ENCODE peak calls at places on chromosomes 2 and 18, in seven cellular contexts. B, F, Y, R, H, L and T are unnamed samples.

GRCh38 chr2:72263781-72264060 is 116.1 kb upstream of the CYP26B1 start:
- DNase-seq in B (peak; percentile 60), F (no peak), Y (no peak), R (peak; percentile 31), H (no peak), L (peak; percentile 14), T (peak; percentile 54)

GRCh38 chr2:12828932-12829331 is 112.2 kb downstream of the TRIB2 start:
- DNase-seq in B (no peak), F (no peak), Y (no peak), R (no peak), H (no peak), L (no peak), T (no peak)

GRCh38 chr2:45851576-45852304 is 200.3 kb downstream of the PRKCE start:
- DNase-seq in B (no peak), F (no peak), Y (no peak), R (peak; percentile 85), H (no peak), L (peak; percentile 93), T (peak; percentile 80)

GRCh38 chr2:62760555-62760954 is 55.0 kb downstream of the EHBP1 start:
- DNase-seq in B (no peak), F (no peak), Y (no peak), R (peak; percentile 85), H (no peak), L (peak; percentile 70), T (peak; percentile 45)

GRCh38 chr18:33572022-33572421 is 6.0 kb upstream of the ASXL3 start:
- DNase-seq in B (no peak), F (no peak), Y (no peak), R (no peak), H (no peak), L (no peak), T (no peak)

GRCh38 chr2:233100192-233100998 is 40.3 kb downstream of the INPP5D start:
- DNase-seq in B (no peak), F (no peak), Y (no peak), R (no peak), H (peak; percentile 95), L (no peak), T (no peak)

GRCh38 chr2:56465491-56465890 is 281.7 kb downstream of the CCDC85A start:
- DNase-seq in B (no peak), F (no peak), Y (no peak), R (peak; percentile 22), H (no peak), L (peak; percentile 32), T (peak; percentile 55)

GRCh38 chr2:230920167-230920566 is 4.9 kb downstream of the GPR55 start:
- DNase-seq in B (no peak), F (no peak), Y (peak; percentile 2), R (no peak), H (no peak), L (no peak), T (no peak)

GRCh38 chr2:193518061-193518817 is 1323.5 kb upstream of the TMEFF2 start:
- DNase-seq in B (no peak), F (no peak), Y (no peak), R (peak; percentile 93), H (no peak), L (peak; percentile 14), T (peak; percentile 44)

GRCh38 chr2:137693521-137693920 is 270.8 kb upstream of the HNMT start:
- DNase-seq in B (peak; percentile 75), F (no peak), Y (no peak), R (peak; percentile 53), H (no peak), L (no peak), T (no peak)

GRCh38 chr2:163850036-163850435 is 114.2 kb upstream of the FIGN start:
- DNase-seq in B (no peak), F (no peak), Y (no peak), R (no peak), H (no peak), L (no peak), T (no peak)

GRCh38 chr18:11553098-11553940 is 56.1 kb upstream of the SLC35G4 start:
- DNase-seq in B (peak; percentile 59), F (no peak), Y (no peak), R (peak; percentile 40), H (no peak), L (peak; percentile 67), T (peak; percentile 81)

GRCh38 chr2:68901199-68901515 is 30.0 kb upstream of the BMP10 start:
- DNase-seq in B (peak; percentile 19), F (no peak), Y (no peak), R (peak; percentile 25), H (no peak), L (no peak), T (no peak)

GRCh38 chr2:205003288-205003687 is 458.0 kb downstream of the PARD3B start:
- DNase-seq in B (no peak), F (no peak), Y (no peak), R (no peak), H (no peak), L (no peak), T (no peak)

GRCh38 chr2:68487773-68488355 is 20.5 kb downstream of the APLF start:
- DNase-seq in B (peak; percentile 44), F (no peak), Y (no peak), R (peak; percentile 32), H (no peak), L (peak; percentile 55), T (peak; percentile 66)

GRCh38 chr2:191625016-191625415 is 52.9 kb upstream of the NABP1 start:
- DNase-seq in B (peak; percentile 51), F (no peak), Y (no peak), R (peak; percentile 45), H (no peak), L (no peak), T (no peak)

GRCh38 chr2:217249490-217250451 is 389.9 kb upstream of the TNP1 start:
- DNase-seq in B (no peak), F (no peak), Y (no peak), R (no peak), H (no peak), L (no peak), T (no peak)

GRCh38 chr18:50560681-50561629 is 1.1 kb downstream of the MAPK4 start:
- DNase-seq in B (no peak), F (no peak), Y (no peak), R (no peak), H (no peak), L (no peak), T (peak; percentile 1)

GRCh38 chr18:50558157-50558556 is 1.7 kb upstream of the MAPK4 start:
- DNase-seq in B (no peak), F (no peak), Y (no peak), R (no peak), H (no peak), L (no peak), T (no peak)

GRCh38 chr18:50559750-50560680 is at the start of gene MAPK4:
- DNase-seq in B (no peak), F (no peak), Y (peak; percentile 67), R (peak; percentile 30), H (no peak), L (peak; percentile 41), T (peak; percentile 51)

GRCh38 chr18:50562686-50563085 is 2.8 kb downstream of the MAPK4 start:
- DNase-seq in B (no peak), F (no peak), Y (no peak), R (no peak), H (no peak), L (no peak), T (no peak)

DNA sequence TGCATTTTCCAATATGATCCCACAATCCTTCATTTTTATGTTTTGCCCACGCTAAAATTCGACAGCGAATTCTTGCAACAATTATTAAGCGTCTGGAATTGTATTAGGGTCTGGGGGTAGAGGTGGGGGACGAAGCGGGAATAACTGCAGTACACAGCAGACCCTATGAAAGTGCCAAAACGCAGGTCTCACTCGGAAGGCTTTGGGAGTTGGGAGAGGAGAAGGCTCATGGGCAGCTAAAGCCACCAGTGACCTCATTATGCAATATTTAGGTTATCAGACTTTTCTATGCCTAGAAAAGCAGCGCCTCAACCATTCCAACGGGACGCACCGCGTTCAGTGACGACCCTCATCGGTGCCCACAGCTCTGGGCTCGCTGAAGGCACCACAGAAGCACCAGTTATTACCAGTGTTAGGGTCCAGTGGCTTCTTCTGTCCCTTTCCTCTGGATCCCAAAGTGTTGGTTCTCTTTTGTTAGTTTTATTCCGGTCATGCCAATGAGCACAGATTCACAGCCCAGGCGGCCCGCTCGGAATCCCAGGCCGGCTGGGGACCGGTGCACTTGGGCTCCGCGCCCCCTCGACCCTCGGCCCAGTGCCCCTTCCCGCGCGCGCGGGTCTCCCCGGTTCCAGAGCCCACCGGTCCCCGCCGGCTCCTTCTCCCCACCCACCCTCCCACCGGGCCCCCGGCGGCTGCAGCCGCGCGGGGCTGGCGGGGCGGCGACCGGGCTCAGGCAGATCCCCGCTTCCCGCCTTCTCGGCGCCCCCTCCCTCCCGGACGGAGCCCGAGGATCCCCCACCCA is 738 bp upstream of the MAPK4 start:
- DNase-seq in B (no peak), F (no peak), Y (no peak), R (no peak), H (no peak), L (no peak), T (no peak)
- H3K4me3 ChIP-seq in B (no peak overlapping the region), F (peak overlapping the region; percentile 72), Y (peak overlapping the region; percentile 66), R (no peak overlapping the region), H (no peak overlapping the region), L (no peak overlapping the region), T (no peak overlapping the region)

GRCh38 chr2:59353301-59353921 is 1112.3 kb upstream of the FANCL start:
- DNase-seq in B (no peak), F (no peak), Y (no peak), R (no peak), H (no peak), L (no peak), T (no peak)
- H3K4me1 ChIP-seq in B (no peaks in the 10 kb centered on the region), F (no peaks in the 10 kb centered on the region), Y (no peaks in the 10 kb centered on the region), R (no peaks in the 10 kb centered on the region), H (no peaks in the 10 kb centered on the region), L (no peaks in the 10 kb centered on the region), T (no peaks in the 10 kb centered on the region)

GRCh38 chr2:240784629-240785423 is 35.2 kb downstream of the KIF1A start:
- DNase-seq in B (no peak), F (no peak), Y (no peak), R (no peak), H (no peak), L (no peak), T (no peak)
- H3K36me3 ChIP-seq in B (no peaks in the 10 kb centered on the region), F (no peaks in the 10 kb centered on the region), Y (no peaks in the 10 kb centered on the region), R (no peaks in the 10 kb centered on the region), H (no peaks in the 10 kb centered on the region), L (no peaks in the 10 kb centered on the region), T (no peaks in the 10 kb centered on the region)

DNA sequence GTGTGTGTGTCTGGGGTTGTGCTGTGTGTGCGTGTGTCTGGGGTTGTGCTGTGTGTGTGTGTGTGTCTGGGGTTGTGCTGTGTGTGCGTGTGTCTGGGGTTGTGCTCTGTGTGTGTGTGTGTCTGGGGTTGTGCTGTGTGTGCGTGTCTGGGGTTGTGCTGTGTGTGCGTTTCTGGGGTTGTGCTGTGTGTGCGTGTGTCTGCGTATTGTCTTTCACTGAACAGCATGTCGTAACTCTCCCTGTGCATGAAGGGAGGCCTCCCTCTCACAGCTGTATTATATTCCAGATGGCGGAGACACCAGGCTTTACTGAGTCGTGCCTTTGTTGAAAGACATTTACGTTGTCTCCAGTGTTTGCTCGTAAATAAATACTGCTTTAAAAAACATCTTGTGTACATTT is 5.9 kb downstream of the ACKR3 start:
- DNase-seq in B (peak; percentile 45), F (no peak), Y (no peak), R (no peak), H (no peak), L (no peak), T (no peak)
- H3K4me3 ChIP-seq in B (no peak overlapping the region), F (no peak overlapping the region), Y (no peak overlapping the region), R (no peak overlapping the region), H (no peak overlapping the region), L (no peak overlapping the region), T (no peak overlapping the region)

DNA sequence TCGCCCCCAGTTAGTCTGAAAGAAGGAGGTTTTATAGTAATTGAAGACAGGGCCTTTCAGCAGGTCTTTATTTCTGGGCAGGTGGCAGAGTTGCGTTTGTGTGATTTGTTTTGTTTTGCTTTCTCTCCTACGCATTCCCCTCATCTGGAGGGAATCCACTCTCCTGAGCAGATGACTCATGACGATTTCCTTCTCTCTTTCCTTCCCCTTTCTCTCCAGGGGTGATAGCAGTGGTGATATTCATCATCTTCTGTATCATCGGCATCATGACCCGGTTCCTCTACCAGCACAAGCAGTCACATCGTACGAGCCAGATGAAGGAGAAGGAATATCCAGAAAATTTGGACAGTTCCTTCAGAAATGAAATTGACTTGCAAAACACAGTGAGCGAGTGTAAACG is 888.8 kb downstream of the CNTNAP5 start:
- DNase-seq in B (no peak), F (no peak), Y (no peak), R (peak; percentile 27), H (no peak), L (no peak), T (no peak)
- H3K4me1 ChIP-seq in B (no peaks in the 10 kb centered on the region), F (no peaks in the 10 kb centered on the region), Y (no peaks in the 10 kb centered on the region), R (no peaks in the 10 kb centered on the region), H (no peaks in the 10 kb centered on the region), L (no peaks in the 10 kb centered on the region), T (no peaks in the 10 kb centered on the region)